ENCODE peak calls at places on chromosomes 16 and 17, in five cellular contexts. One of them, this sample, is unnamed.

GRCh38 chr17:73011016-73011486 is 81.4 kb downstream of the SLC39A11 start:
- DNase-seq in lower leg skin: no peak
- DNase-seq in activated CD4-positive, alpha-beta T cell treated with anti-CD3 and anti-CD28 coated beads for 1 hour: no peak
- DNase-seq in HT-29: no peak
- DNase-seq in C1 segment of cervical spinal cord: no peak
- DNase-seq in this sample: peak; percentile 98

GRCh38 chr16:84839956-84840355 is 20.2 kb downstream of the CRISPLD2 start:
- DNase-seq in C1 segment of cervical spinal cord: no peak
- DNase-seq in activated CD4-positive, alpha-beta T cell treated with anti-CD3 and anti-CD28 coated beads for 1 hour: no peak
- DNase-seq in HT-29: no peak
- DNase-seq in lower leg skin: no peak
- DNase-seq in this sample: no peak

GRCh38 chr16:53608094-53608493 is 95.6 kb downstream of the RPGRIP1L start:
- DNase-seq in lower leg skin: no peak
- DNase-seq in activated CD4-positive, alpha-beta T cell treated with anti-CD3 and anti-CD28 coated beads for 1 hour: no peak
- DNase-seq in HT-29: no peak
- DNase-seq in C1 segment of cervical spinal cord: no peak
- DNase-seq in this sample: no peak

GRCh38 chr17:5843366-5844026 is 226.7 kb upstream of the WSCD1 start:
- DNase-seq in lower leg skin: no peak
- DNase-seq in activated CD4-positive, alpha-beta T cell treated with anti-CD3 and anti-CD28 coated beads for 1 hour: no peak
- DNase-seq in C1 segment of cervical spinal cord: no peak
- DNase-seq in HT-29: no peak
- DNase-seq in this sample: no peak

GRCh38 chr16:84029297-84030096 is 13.1 kb downstream of the SLC38A8 start:
- DNase-seq in HT-29: no peak
- DNase-seq in lower leg skin: no peak
- DNase-seq in C1 segment of cervical spinal cord: peak; percentile 7
- DNase-seq in activated CD4-positive, alpha-beta T cell treated with anti-CD3 and anti-CD28 coated beads for 1 hour: no peak
- DNase-seq in this sample: peak; percentile 45

GRCh38 chr17:61245706-61246135 is 153.9 kb upstream of the TBX2 start:
- DNase-seq in C1 segment of cervical spinal cord: no peak
- DNase-seq in activated CD4-positive, alpha-beta T cell treated with anti-CD3 and anti-CD28 coated beads for 1 hour: no peak
- DNase-seq in HT-29: no peak
- DNase-seq in lower leg skin: no peak
- DNase-seq in this sample: no peak

GRCh38 chr17:30520436-30520835 is 43.2 kb downstream of the GOSR1 start:
- DNase-seq in lower leg skin: no peak
- DNase-seq in activated CD4-positive, alpha-beta T cell treated with anti-CD3 and anti-CD28 coated beads for 1 hour: no peak
- DNase-seq in C1 segment of cervical spinal cord: no peak
- DNase-seq in HT-29: no peak
- DNase-seq in this sample: no peak

GRCh38 chr17:77227461-77228223 is 86.9 kb downstream of the SEC14L1 start:
- DNase-seq in C1 segment of cervical spinal cord: no peak
- DNase-seq in HT-29: no peak
- DNase-seq in lower leg skin: peak; percentile 90
- DNase-seq in activated CD4-positive, alpha-beta T cell treated with anti-CD3 and anti-CD28 coated beads for 1 hour: no peak
- DNase-seq in this sample: no peak

GRCh38 chr16:53048139-53048915 is 4.4 kb downstream of the CHD9NB start:
- DNase-seq in lower leg skin: no peak
- DNase-seq in C1 segment of cervical spinal cord: no peak
- DNase-seq in HT-29: peak; percentile 40
- DNase-seq in activated CD4-positive, alpha-beta T cell treated with anti-CD3 and anti-CD28 coated beads for 1 hour: no peak
- DNase-seq in this sample: no peak

GRCh38 chr17:50620848-50621247 is 13.8 kb upstream of the ABCC3 start:
- DNase-seq in HT-29: no peak
- DNase-seq in C1 segment of cervical spinal cord: no peak
- DNase-seq in activated CD4-positive, alpha-beta T cell treated with anti-CD3 and anti-CD28 coated beads for 1 hour: no peak
- DNase-seq in lower leg skin: no peak
- DNase-seq in this sample: no peak

GRCh38 chr16:58854392-58854791 is 120.3 kb upstream of the GOT2 start:
- DNase-seq in lower leg skin: no peak
- DNase-seq in C1 segment of cervical spinal cord: no peak
- DNase-seq in activated CD4-positive, alpha-beta T cell treated with anti-CD3 and anti-CD28 coated beads for 1 hour: no peak
- DNase-seq in HT-29: no peak
- DNase-seq in this sample: no peak

GRCh38 chr17:62865586-62865985 is 57.5 kb upstream of the MARCHF10 start:
- DNase-seq in HT-29: no peak
- DNase-seq in C1 segment of cervical spinal cord: no peak
- DNase-seq in activated CD4-positive, alpha-beta T cell treated with anti-CD3 and anti-CD28 coated beads for 1 hour: no peak
- DNase-seq in lower leg skin: no peak
- DNase-seq in this sample: no peak

GRCh38 chr16:79740153-79740720 is 139.7 kb upstream of the MAF start:
- DNase-seq in activated CD4-positive, alpha-beta T cell treated with anti-CD3 and anti-CD28 coated beads for 1 hour: no peak
- DNase-seq in C1 segment of cervical spinal cord: no peak
- DNase-seq in lower leg skin: no peak
- DNase-seq in HT-29: no peak
- DNase-seq in this sample: no peak

GRCh38 chr17:76153640-76154039 is 12.6 kb upstream of the FOXJ1 start:
- DNase-seq in activated CD4-positive, alpha-beta T cell treated with anti-CD3 and anti-CD28 coated beads for 1 hour: no peak
- DNase-seq in HT-29: peak; percentile 16
- DNase-seq in C1 segment of cervical spinal cord: no peak
- DNase-seq in lower leg skin: peak; percentile 54
- DNase-seq in this sample: no peak

GRCh38 chr17:40311575-40311974 is 2.6 kb downstream of the RARA start:
- DNase-seq in lower leg skin: peak; percentile 95
- DNase-seq in HT-29: peak; percentile 71
- DNase-seq in activated CD4-positive, alpha-beta T cell treated with anti-CD3 and anti-CD28 coated beads for 1 hour: no peak
- DNase-seq in C1 segment of cervical spinal cord: no peak
- DNase-seq in this sample: peak; percentile 63

GRCh38 chr16:50021509-50021908 is 3.5 kb upstream of the CNEP1R1 start:
- DNase-seq in C1 segment of cervical spinal cord: no peak
- DNase-seq in HT-29: no peak
- DNase-seq in activated CD4-positive, alpha-beta T cell treated with anti-CD3 and anti-CD28 coated beads for 1 hour: no peak
- DNase-seq in lower leg skin: no peak
- DNase-seq in this sample: peak; percentile 6

GRCh38 chr17:6443692-6444572 is at the start of gene PIMREG:
- DNase-seq in activated CD4-positive, alpha-beta T cell treated with anti-CD3 and anti-CD28 coated beads for 1 hour: peak; percentile 86
- DNase-seq in C1 segment of cervical spinal cord: peak; percentile 84
- DNase-seq in HT-29: peak; percentile 91
- DNase-seq in lower leg skin: peak; percentile 99
- DNase-seq in this sample: peak; percentile 69

GRCh38 chr16:68300736-68301459 is 9.8 kb downstream of the SLC7A6OS start:
- DNase-seq in HT-29: no peak
- DNase-seq in C1 segment of cervical spinal cord: no peak
- DNase-seq in activated CD4-positive, alpha-beta T cell treated with anti-CD3 and anti-CD28 coated beads for 1 hour: no peak
- DNase-seq in lower leg skin: no peak
- DNase-seq in this sample: no peak

GRCh38 chr16:72723781-72724180 is 324.1 kb downstream of the ZFHX3 start:
- DNase-seq in lower leg skin: no peak
- DNase-seq in activated CD4-positive, alpha-beta T cell treated with anti-CD3 and anti-CD28 coated beads for 1 hour: no peak
- DNase-seq in HT-29: no peak
- DNase-seq in C1 segment of cervical spinal cord: no peak
- DNase-seq in this sample: no peak

GRCh38 chr16:56956076-56956475 is 5.7 kb upstream of the CETP start:
- DNase-seq in HT-29: no peak
- DNase-seq in lower leg skin: no peak
- DNase-seq in activated CD4-positive, alpha-beta T cell treated with anti-CD3 and anti-CD28 coated beads for 1 hour: no peak
- DNase-seq in C1 segment of cervical spinal cord: no peak
- DNase-seq in this sample: no peak

GRCh38 chr17:36532435-36532975 is 2.2 kb downstream of the MYO19 start:
- DNase-seq in HT-29: no peak
- DNase-seq in C1 segment of cervical spinal cord: no peak
- DNase-seq in lower leg skin: no peak
- DNase-seq in activated CD4-positive, alpha-beta T cell treated with anti-CD3 and anti-CD28 coated beads for 1 hour: no peak
- DNase-seq in this sample: no peak

GRCh38 chr16:31842864-31843263 is 30.7 kb upstream of the ZNF267 start:
- DNase-seq in HT-29: no peak
- DNase-seq in C1 segment of cervical spinal cord: no peak
- DNase-seq in lower leg skin: no peak
- DNase-seq in activated CD4-positive, alpha-beta T cell treated with anti-CD3 and anti-CD28 coated beads for 1 hour: no peak
- DNase-seq in this sample: no peak

GRCh38 chr16:87833548-87833947 is 35.8 kb downstream of the SLC7A5 start:
- DNase-seq in activated CD4-positive, alpha-beta T cell treated with anti-CD3 and anti-CD28 coated beads for 1 hour: no peak
- DNase-seq in lower leg skin: no peak
- DNase-seq in C1 segment of cervical spinal cord: no peak
- DNase-seq in HT-29: no peak
- DNase-seq in this sample: no peak

GRCh38 chr16:14088155-14088753 is 17.1 kb downstream of the MRTFB start:
- DNase-seq in activated CD4-positive, alpha-beta T cell treated with anti-CD3 and anti-CD28 coated beads for 1 hour: no peak
- DNase-seq in C1 segment of cervical spinal cord: no peak
- DNase-seq in HT-29: no peak
- DNase-seq in lower leg skin: no peak
- DNase-seq in this sample: no peak

GRCh38 chr17:57866319-57866718 is 16.5 kb upstream of the MRPS23 start:
- DNase-seq in activated CD4-positive, alpha-beta T cell treated with anti-CD3 and anti-CD28 coated beads for 1 hour: no peak
- DNase-seq in lower leg skin: no peak
- DNase-seq in HT-29: no peak
- DNase-seq in C1 segment of cervical spinal cord: no peak
- DNase-seq in this sample: no peak

GRCh38 chr17:3730881-3731429 is 7.3 kb downstream of the HASPIN start:
- DNase-seq in C1 segment of cervical spinal cord: no peak
- DNase-seq in activated CD4-positive, alpha-beta T cell treated with anti-CD3 and anti-CD28 coated beads for 1 hour: no peak
- DNase-seq in lower leg skin: no peak
- DNase-seq in HT-29: no peak
- DNase-seq in this sample: no peak

GRCh38 chr16:75070055-75070841 is 46.3 kb downstream of the LDHD start:
- DNase-seq in HT-29: no peak
- DNase-seq in lower leg skin: no peak
- DNase-seq in activated CD4-positive, alpha-beta T cell treated with anti-CD3 and anti-CD28 coated beads for 1 hour: no peak
- DNase-seq in C1 segment of cervical spinal cord: peak; percentile 17
- DNase-seq in this sample: no peak

GRCh38 chr17:74592087-74592990 is at the start of gene CD300LD:
- DNase-seq in C1 segment of cervical spinal cord: no peak
- DNase-seq in activated CD4-positive, alpha-beta T cell treated with anti-CD3 and anti-CD28 coated beads for 1 hour: no peak
- DNase-seq in HT-29: no peak
- DNase-seq in lower leg skin: no peak
- DNase-seq in this sample: peak; percentile 33

GRCh38 chr17:17032131-17032692 is 10.0 kb upstream of the MPRIP start:
- DNase-seq in HT-29: peak; percentile 66
- DNase-seq in lower leg skin: no peak
- DNase-seq in activated CD4-positive, alpha-beta T cell treated with anti-CD3 and anti-CD28 coated beads for 1 hour: no peak
- DNase-seq in C1 segment of cervical spinal cord: peak; percentile 41
- DNase-seq in this sample: no peak

GRCh38 chr17:14205992-14206461 is 30.6 kb downstream of the CDRT15 start:
- DNase-seq in lower leg skin: peak; percentile 89
- DNase-seq in C1 segment of cervical spinal cord: peak; percentile 19
- DNase-seq in activated CD4-positive, alpha-beta T cell treated with anti-CD3 and anti-CD28 coated beads for 1 hour: peak; percentile 64
- DNase-seq in HT-29: peak; percentile 73
- DNase-seq in this sample: no peak

GRCh38 chr16:69188716-69189115 is 1.8 kb downstream of the SNTB2 start:
- DNase-seq in HT-29: no peak
- DNase-seq in C1 segment of cervical spinal cord: no peak
- DNase-seq in lower leg skin: no peak
- DNase-seq in activated CD4-positive, alpha-beta T cell treated with anti-CD3 and anti-CD28 coated beads for 1 hour: no peak
- DNase-seq in this sample: no peak

GRCh38 chr16:760498-761343 is at the start of gene MSLN:
- DNase-seq in C1 segment of cervical spinal cord: no peak
- DNase-seq in HT-29: no peak
- DNase-seq in activated CD4-positive, alpha-beta T cell treated with anti-CD3 and anti-CD28 coated beads for 1 hour: no peak
- DNase-seq in lower leg skin: no peak
- DNase-seq in this sample: no peak

GRCh38 chr17:39822051-39822450 is 42.1 kb downstream of the IKZF3 start:
- DNase-seq in lower leg skin: no peak
- DNase-seq in HT-29: no peak
- DNase-seq in activated CD4-positive, alpha-beta T cell treated with anti-CD3 and anti-CD28 coated beads for 1 hour: no peak
- DNase-seq in C1 segment of cervical spinal cord: no peak
- DNase-seq in this sample: no peak

GRCh38 chr17:77825621-77826020 is 132.9 kb upstream of the TNRC6C start:
- DNase-seq in lower leg skin: no peak
- DNase-seq in activated CD4-positive, alpha-beta T cell treated with anti-CD3 and anti-CD28 coated beads for 1 hour: no peak
- DNase-seq in HT-29: no peak
- DNase-seq in C1 segment of cervical spinal cord: no peak
- DNase-seq in this sample: no peak

GRCh38 chr16:57471852-57472664 is 9.6 kb downstream of the POLR2C start:
- DNase-seq in C1 segment of cervical spinal cord: no peak
- DNase-seq in HT-29: peak; percentile 46
- DNase-seq in lower leg skin: peak; percentile 49
- DNase-seq in activated CD4-positive, alpha-beta T cell treated with anti-CD3 and anti-CD28 coated beads for 1 hour: no peak
- DNase-seq in this sample: no peak

GRCh38 chr16:11684231-11685025 is 16.2 kb downstream of the SNN start:
- DNase-seq in HT-29: no peak
- DNase-seq in C1 segment of cervical spinal cord: no peak
- DNase-seq in activated CD4-positive, alpha-beta T cell treated with anti-CD3 and anti-CD28 coated beads for 1 hour: no peak
- DNase-seq in lower leg skin: peak; percentile 53
- DNase-seq in this sample: no peak

GRCh38 chr17:64164592-64165285 is 34.8 kb upstream of the ERN1 start:
- DNase-seq in HT-29: no peak
- DNase-seq in C1 segment of cervical spinal cord: no peak
- DNase-seq in activated CD4-positive, alpha-beta T cell treated with anti-CD3 and anti-CD28 coated beads for 1 hour: no peak
- DNase-seq in lower leg skin: peak; percentile 42
- DNase-seq in this sample: no peak

GRCh38 chr17:49316889-49317288 is 45.2 kb downstream of the ZNF652 start:
- DNase-seq in HT-29: no peak
- DNase-seq in lower leg skin: no peak
- DNase-seq in activated CD4-positive, alpha-beta T cell treated with anti-CD3 and anti-CD28 coated beads for 1 hour: no peak
- DNase-seq in C1 segment of cervical spinal cord: no peak
- DNase-seq in this sample: peak; percentile 78

GRCh38 chr17:42906772-42907171 is 6.2 kb downstream of the G6PC1 start:
- DNase-seq in lower leg skin: no peak
- DNase-seq in activated CD4-positive, alpha-beta T cell treated with anti-CD3 and anti-CD28 coated beads for 1 hour: no peak
- DNase-seq in C1 segment of cervical spinal cord: no peak
- DNase-seq in HT-29: no peak
- DNase-seq in this sample: no peak

This sample was measured in AML-193.